ENCODE peak calls at places on chromosomes 12 and 14, in six cellular contexts. O, W, P, I, Q and B are unnamed samples.
A peak's percentile ranks its signal among the peaks of the same experiment; 100 is the strongest.

GRCh38 chr12:1910468-1910867 is 8.0 kb downstream of the CACNA2D4 start:
- DNase-seq in P (no peak), Q (no peak), W (no peak), I (no peak), O (no peak), B (no peak)

GRCh38 chr12:119008691-119009221 is 27.4 kb downstream of the SRRM4 start:
- DNase-seq in P (no peak), Q (no peak), I (no peak), W (no peak), O (no peak), B (no peak)

GRCh38 chr14:55356913-55357312 is 54.7 kb downstream of the ATG14 start:
- DNase-seq in P (no peak), Q (peak; percentile 98), W (no peak), I (no peak), O (no peak), B (no peak)

GRCh38 chr12:119940881-119941280 is 48.2 kb upstream of the BICDL1 start:
- DNase-seq in Q (peak; percentile 99), W (no peak), I (no peak), O (no peak), P (peak; percentile 17), B (no peak)

GRCh38 chr12:132075714-132076553 is 68.2 kb downstream of the DDX51 start:
- DNase-seq in P (no peak), W (no peak), O (no peak), I (no peak), Q (no peak), B (no peak)

GRCh38 chr12:89707623-89707991 is 1.0 kb downstream of the ATP2B1 start:
- DNase-seq in P (no peak), Q (no peak), O (peak; percentile 58), I (peak; percentile 20), W (peak; percentile 27), B (peak; percentile 59)

GRCh38 chr14:92903359-92903758 is 19.6 kb upstream of the CHGA start:
- DNase-seq in W (no peak), Q (no peak), P (no peak), O (no peak), I (no peak), B (no peak)

GRCh38 chr12:110733857-110734373 is 8.8 kb downstream of the PPP1CC start:
- DNase-seq in O (peak; percentile 30), I (no peak), W (no peak), Q (no peak), P (no peak), B (no peak)

GRCh38 chr12:2336409-2336829 is 283.6 kb downstream of the CACNA1C start:
- DNase-seq in W (no peak), Q (peak; percentile 84), O (no peak), I (peak; percentile 61), P (peak; percentile 61), B (peak; percentile 71)

GRCh38 chr12:115798309-115798917 is 479.1 kb downstream of the MED13L start:
- DNase-seq in O (no peak), I (no peak), Q (no peak), W (no peak), P (no peak), B (no peak)

GRCh38 chr14:32933943-32934890 is 4.5 kb upstream of the NPAS3 start:
- DNase-seq in I (peak; percentile 23), Q (peak; percentile 20), P (peak; percentile 78), W (peak; percentile 25), O (no peak), B (peak; percentile 48)

GRCh38 chr12:42027537-42027936 is 117.1 kb downstream of the GXYLT1 start:
- DNase-seq in Q (no peak), O (no peak), I (no peak), W (no peak), P (no peak), B (no peak)

GRCh38 chr12:89960011-89960507 is 251.4 kb upstream of the ATP2B1 start:
- DNase-seq in O (no peak), Q (peak; percentile 77), W (no peak), I (no peak), P (no peak), B (no peak)

GRCh38 chr14:75257241-75257640 is 21.4 kb upstream of the FOS start:
- DNase-seq in I (no peak), O (no peak), Q (peak; percentile 72), W (no peak), P (no peak), B (no peak)

GRCh38 chr14:98138666-98139065 is 1133.3 kb downstream of the BCL11B start:
- DNase-seq in W (no peak), P (peak; percentile 75), Q (peak; percentile 30), I (no peak), O (peak; percentile 57), B (no peak)

DNA sequence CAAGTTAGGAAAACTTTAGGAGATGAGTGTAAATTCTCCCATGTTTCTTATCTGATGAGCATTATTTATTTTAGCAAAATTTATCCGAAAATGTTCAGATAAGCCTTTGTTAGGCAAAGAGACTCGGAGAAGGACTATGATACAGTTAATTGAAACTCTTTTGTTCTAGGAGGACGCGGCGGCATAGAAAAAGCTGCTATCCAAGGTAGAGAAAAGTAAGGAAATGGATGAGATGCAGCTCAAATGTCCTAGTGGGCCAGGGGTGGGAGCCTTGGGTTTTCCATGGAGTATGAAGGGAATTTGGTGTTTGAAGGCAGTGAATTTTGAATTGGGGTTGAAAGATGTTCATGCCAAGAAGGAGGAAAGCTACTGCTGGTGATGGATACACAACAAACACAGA is 1504.5 kb downstream of the AACS start:
- DNase-seq in O (no peak), I (no peak), W (no peak), P (no peak), Q (no peak), B (no peak)
- H3K9me3 ChIP-seq in O (no peaks in the 10 kb centered on the region), I (no peaks in the 10 kb centered on the region), W (no peaks in the 10 kb centered on the region), P (no peaks in the 10 kb centered on the region), Q (no peaks in the 10 kb centered on the region), B (no peaks in the 10 kb centered on the region)

GRCh38 chr14:103503296-103503695 is 19.3 kb downstream of the CKB start:
- DNase-seq in I (peak; percentile 6), O (peak; percentile 34), W (no peak), Q (no peak), P (no peak), B (peak; percentile 2)

GRCh38 chr14:103501921-103502669 is 20.5 kb downstream of the CKB start:
- DNase-seq in Q (no peak), P (no peak), W (no peak), O (peak; percentile 31), I (peak; percentile 9), B (peak; percentile 6)

GRCh38 chr14:103501041-103501870 is 21.4 kb downstream of the CKB start:
- DNase-seq in I (no peak), O (peak; percentile 31), W (no peak), Q (no peak), P (no peak), B (no peak)

GRCh38 chr14:103504991-103505565 is 17.6 kb downstream of the CKB start:
- DNase-seq in W (no peak), Q (no peak), P (no peak), I (peak; percentile 8), O (peak; percentile 33), B (peak; percentile 66)

GRCh38 chr14:103502877-103503276 is 19.8 kb downstream of the CKB start:
- DNase-seq in I (peak; percentile 4), W (no peak), O (peak; percentile 27), P (no peak), Q (no peak), B (no peak)
- H3K36me3 ChIP-seq in I (no peaks in the 10 kb centered on the region), W (peaks cover 38% of the 10 kb centered on the region), O (no peaks in the 10 kb centered on the region), P (peaks cover 51% of the 10 kb centered on the region), Q (peaks cover 48% of the 10 kb centered on the region), B (peaks cover 67% of the 10 kb centered on the region)

GRCh38 chr14:47332099-47332498 is 343.3 kb downstream of the MDGA2 start:
- DNase-seq in I (no peak), P (no peak), O (no peak), Q (no peak), W (no peak), B (no peak)

DNA sequence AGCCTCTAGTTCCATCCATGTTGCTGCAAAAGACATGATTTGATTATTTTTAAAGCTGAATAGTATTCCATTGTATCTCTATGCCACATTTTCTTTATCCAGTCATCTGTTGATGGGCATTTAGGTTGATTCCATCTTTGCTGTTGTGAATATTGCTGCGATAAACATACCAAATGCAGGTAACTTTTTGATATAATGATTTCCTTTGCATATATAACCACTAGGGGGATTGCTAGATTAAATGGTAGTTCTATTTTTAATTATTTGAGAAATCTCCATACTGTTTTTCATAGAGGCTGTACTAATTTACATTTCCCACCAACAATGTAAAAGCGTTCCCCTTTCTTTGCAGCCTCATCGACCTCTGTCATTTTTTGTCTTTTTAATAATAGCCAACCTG is 342.5 kb downstream of the MDGA2 start:
- DNase-seq in P (peak; percentile 2), W (no peak), O (no peak), Q (peak; percentile 5), I (no peak), B (no peak)
- TF ChIP-seq CTCF in P (peak; percentile 42), W (no peak), O (no peak), Q (peak; percentile 56), I (no peak), B (no peak)

GRCh38 chr14:68622856-68623255 is 170.0 kb downstream of the ZFP36L1 start:
- DNase-seq in O (no peak), W (no peak), I (no peak), P (no peak), Q (no peak), B (peak; percentile 29)

GRCh38 chr14:68623307-68623706 is 169.6 kb downstream of the ZFP36L1 start:
- DNase-seq in O (no peak), Q (no peak), P (no peak), W (no peak), I (no peak), B (peak; percentile 11)

GRCh38 chr14:68621400-68622365 is 171.2 kb downstream of the ZFP36L1 start:
- DNase-seq in O (peak; percentile 57), P (no peak), Q (no peak), W (peak; percentile 58), I (no peak), B (peak; percentile 26)

GRCh38 chr14:68616255-68616902 is 176.5 kb downstream of the ZFP36L1 start:
- DNase-seq in O (no peak), P (no peak), W (no peak), I (no peak), Q (peak; percentile 25), B (no peak)

DNA sequence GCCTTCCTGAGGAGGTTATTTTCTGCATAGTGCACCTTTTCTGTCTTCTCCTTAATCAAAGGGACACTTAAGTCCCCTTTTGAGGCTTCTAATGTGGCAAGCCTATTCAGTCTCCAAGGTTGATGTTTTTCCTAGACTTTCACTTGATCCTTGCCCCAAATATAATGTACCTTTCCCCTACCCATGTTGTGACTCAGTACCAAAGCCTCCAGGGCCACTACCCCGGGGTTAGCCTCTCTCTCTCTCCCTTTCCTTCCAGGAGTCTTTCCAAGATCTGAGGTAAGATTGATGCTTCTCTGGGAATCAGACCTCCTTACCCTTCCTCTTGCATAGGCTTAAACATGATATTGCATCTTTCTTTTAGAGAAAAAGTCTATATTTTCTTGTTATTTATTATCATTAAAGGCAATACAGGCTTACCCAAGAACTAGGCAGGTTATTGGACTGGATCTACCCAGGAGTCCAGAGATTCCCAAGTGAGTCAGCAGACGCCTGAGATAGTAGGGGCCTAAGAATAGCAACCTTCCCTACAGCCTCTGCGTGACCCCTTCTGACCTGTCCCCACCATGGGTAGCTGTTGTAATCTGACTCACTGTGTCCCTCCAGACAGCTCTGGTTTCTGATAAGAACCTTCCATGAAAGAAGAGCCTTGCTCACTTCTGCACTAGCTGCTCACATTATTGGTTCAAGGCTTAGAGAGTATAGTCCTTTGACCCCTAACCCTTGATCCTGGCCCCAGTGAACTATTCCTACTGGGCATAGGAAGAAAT is 172.9 kb downstream of the ZFP36L1 start:
- DNase-seq in Q (peak; percentile 61), I (no peak), O (no peak), P (no peak), W (no peak), B (peak; percentile 94)
- H3K9me3 ChIP-seq in Q (peaks cover 22% of the 10 kb centered on the region), I (peaks cover 21% of the 10 kb centered on the region), O (no peaks in the 10 kb centered on the region), P (peaks cover 26% of the 10 kb centered on the region), W (peaks cover 17% of the 10 kb centered on the region), B (peaks cover 4% of the 10 kb centered on the region)